ENCODE peak calls at places on chromosomes 3 and 15, in eight cellular contexts. L is GM10248, V is hypothalamus, U is GM13977, K is GM12892, O is GF-D8, J is H9, F is lower leg skin. S is an unnamed sample.

GRCh38 chr3:43194490-43195115 is 88.7 kb upstream of the POMGNT2 start:
- DNase-seq in L (no peak), O (no peak), J (no peak), U (no peak), F (no peak), K (no peak), V (no peak), S (no peak)

GRCh38 chr3:13549513-13550256 is 760 bp downstream of the FBLN2 start:
- DNase-seq in L (no peak), U (no peak), J (no peak), V (no peak), O (no peak), K (no peak), F (no peak), S (no peak)

GRCh38 chr3:118548434-118548833 is 486.2 kb downstream of the IGSF11 start:
- DNase-seq in U (no peak), V (no peak), O (no peak), F (no peak), K (no peak), L (no peak), J (no peak), S (no peak)

GRCh38 chr15:63597033-63597790 is at the start of gene FBXL22:
- DNase-seq in F (no peak), U (no peak), J (peak), K (no peak), V (no peak), L (no peak), O (no peak), S (no peak)

GRCh38 chr3:71258116-71258515 is 325.4 kb downstream of the FOXP1 start:
- DNase-seq in V (no peak), F (no peak), K (no peak), U (no peak), O (no peak), L (no peak), J (no peak), S (no peak)

GRCh38 chr15:89457086-89457485 is 39.3 kb downstream of the RHCG start:
- DNase-seq in L (no peak), K (no peak), J (no peak), U (no peak), F (no peak), O (no peak), V (no peak), S (no peak)

GRCh38 chr3:177448987-177449975 is 252.0 kb upstream of the TBL1XR1 start:
- DNase-seq in F (no peak), J (no peak), V (no peak), K (no peak), U (peak), L (peak), O (peak), S (no peak)

GRCh38 chr3:150376001-150376848 is 31.9 kb upstream of the TSC22D2 start:
- DNase-seq in K (no peak), V (no peak), O (no peak), U (no peak), J (no peak), F (no peak), L (no peak), S (no peak)

GRCh38 chr3:49868951-49869454 is 703 bp downstream of the CAMKV start:
- DNase-seq in L (no peak), O (no peak), J (peak), U (no peak), V (no peak), K (no peak), F (no peak), S (no peak)